ENCODE peak calls at places on chromosomes 4 and X, in eight cellular contexts. E, V, L, C, D, F, H and B are unnamed samples.

GRCh38 chr4:3898098-3898497 is 131.9 kb downstream of the ADRA2C start:
- DNase-seq in E (no peak), H (no peak), C (no peak), F (no peak), L (no peak), V (no peak), D (no peak), B (no peak)

GRCh38 chr4:149534779-149535178 is 280.9 kb downstream of the IQCM start:
- DNase-seq in V (no peak), F (no peak), L (no peak), D (no peak), E (no peak), H (no peak), C (no peak), B (no peak)

GRCh38 chrX:136531951-136532350 is at the start of gene VGLL1:
- DNase-seq in C (no peak), H (no peak), F (no peak), D (no peak), L (no peak), E (no peak), V (no peak), B (no peak)

GRCh38 chrX:38108364-38108763 is 102.0 kb downstream of the SYTL5 start:
- DNase-seq in E (no peak), C (no peak), H (no peak), F (no peak), D (no peak), V (no peak), L (no peak), B (peak)

GRCh38 chr4:151344948-151345347 is 19.5 kb upstream of the SH3D19 start:
- DNase-seq in E (no peak), L (no peak), D (no peak), V (no peak), F (no peak), H (no peak), C (no peak), B (no peak)

GRCh38 chr4:89765966-89766365 is 71.0 kb downstream of the SNCA start:
- DNase-seq in C (no peak), V (no peak), D (no peak), F (no peak), L (no peak), H (no peak), E (no peak), B (peak)

GRCh38 chrX:151393514-151393913 is 3.5 kb upstream of the VMA21 start:
- DNase-seq in F (no peak), L (no peak), D (peak), H (no peak), C (no peak), E (no peak), V (no peak), B (no peak)

GRCh38 chrX:87299563-87300160 is 217.9 kb upstream of the KLHL4 start:
- DNase-seq in L (no peak), C (no peak), D (peak), E (peak), F (peak), V (no peak), H (no peak), B (peak)

GRCh38 chr4:86096373-86096772 is 263.5 kb downstream of the MAPK10 start:
- DNase-seq in E (no peak), H (no peak), F (no peak), D (no peak), L (no peak), C (no peak), V (no peak), B (no peak)

GRCh38 chr4:3251691-3252479 is 2.9 kb downstream of the MSANTD1 start:
- DNase-seq in H (no peak), D (no peak), C (no peak), F (no peak), L (no peak), V (no peak), E (no peak), B (no peak)

GRCh38 chr4:174674305-174674840 is 152.1 kb upstream of the HPGD start:
- DNase-seq in F (no peak), D (no peak), C (no peak), L (no peak), E (no peak), V (no peak), H (no peak), B (no peak)

GRCh38 chr4:169658970-169659735 is 38.8 kb downstream of the CLCN3 start:
- DNase-seq in H (no peak), E (no peak), V (no peak), D (no peak), L (no peak), C (no peak), F (no peak), B (no peak)

GRCh38 chr4:157245351-157245750 is 24.8 kb downstream of the GRIA2 start:
- DNase-seq in L (no peak), E (no peak), D (no peak), C (no peak), H (no peak), V (no peak), F (no peak), B (no peak)

GRCh38 chr4:73701116-73701515 is 39.3 kb upstream of the CXCL8 start:
- DNase-seq in C (no peak), L (no peak), F (no peak), D (no peak), V (no peak), E (no peak), H (no peak), B (no peak)

GRCh38 chrX:77087529-77088169 is 359.5 kb upstream of the FGF16 start:
- DNase-seq in H (no peak), E (no peak), D (no peak), C (no peak), F (peak), V (no peak), L (no peak), B (peak)

GRCh38 chr4:16896871-16897270 is 1.6 kb downstream of the LDB2 start:
- DNase-seq in E (no peak), H (no peak), D (peak), V (no peak), C (no peak), F (no peak), L (no peak), B (peak)

GRCh38 chr4:176277162-176277904 is 8.3 kb upstream of the ASB5 start:
- DNase-seq in E (peak), F (peak), D (peak), L (no peak), H (peak), V (peak), C (no peak), B (peak)

GRCh38 chr4:181416966-181417365 is 826.2 kb upstream of the TENM3 start:
- DNase-seq in L (no peak), F (no peak), V (no peak), E (no peak), C (no peak), D (no peak), H (no peak), B (no peak)

GRCh38 chrX:47146121-47146935 is 1.3 kb downstream of the RBM10 start:
- DNase-seq in L (no peak), F (no peak), C (no peak), H (no peak), D (no peak), E (no peak), V (no peak), B (no peak)

GRCh38 chr4:81221303-81222081 is 6.5 kb upstream of the PRKG2 start:
- DNase-seq in F (no peak), L (no peak), V (no peak), C (no peak), D (peak), H (no peak), E (no peak), B (no peak)

GRCh38 chrX:53716328-53717088 is 30.0 kb upstream of the HUWE1 start:
- DNase-seq in F (no peak), C (no peak), D (no peak), V (no peak), L (peak), E (no peak), H (no peak), B (peak)

GRCh38 chrX:63673896-63674295 is 111.1 kb downstream of the ARHGEF9 start:
- DNase-seq in C (no peak), V (no peak), D (no peak), F (no peak), L (no peak), E (no peak), H (no peak), B (no peak)

GRCh38 chr4:119785963-119786362 is 157.4 kb upstream of the PDE5A start:
- DNase-seq in D (peak), L (no peak), V (peak), H (no peak), F (peak), E (no peak), C (no peak), B (peak)

GRCh38 chr4:6746721-6747689 is 31.0 kb downstream of the BLOC1S4 start:
- DNase-seq in D (no peak), L (no peak), H (no peak), E (no peak), V (no peak), F (no peak), C (no peak), B (no peak)

GRCh38 chr4:74152841-74153240 is 5.1 kb upstream of the MTHFD2L start:
- DNase-seq in L (no peak), D (no peak), V (no peak), F (no peak), C (no peak), H (no peak), E (no peak), B (no peak)

GRCh38 chr4:10659251-10659650 is 25.3 kb downstream of the CLNK start:
- DNase-seq in C (no peak), L (no peak), D (no peak), E (no peak), V (no peak), H (no peak), F (no peak), B (no peak)

GRCh38 chr4:98430708-98431403 is 169.7 kb downstream of the RAP1GDS1 start:
- DNase-seq in F (no peak), E (no peak), L (no peak), H (no peak), D (no peak), C (no peak), V (peak), B (no peak)

GRCh38 chrX:82528525-82528924 is 979.6 kb upstream of the POU3F4 start:
- DNase-seq in D (no peak), L (no peak), F (no peak), C (no peak), V (no peak), E (no peak), H (no peak), B (no peak)

GRCh38 chr4:6493668-6494304 is 21.4 kb upstream of the PPP2R2C start:
- DNase-seq in C (peak), L (no peak), V (no peak), H (no peak), D (peak), F (no peak), E (no peak), B (no peak)

DNA sequence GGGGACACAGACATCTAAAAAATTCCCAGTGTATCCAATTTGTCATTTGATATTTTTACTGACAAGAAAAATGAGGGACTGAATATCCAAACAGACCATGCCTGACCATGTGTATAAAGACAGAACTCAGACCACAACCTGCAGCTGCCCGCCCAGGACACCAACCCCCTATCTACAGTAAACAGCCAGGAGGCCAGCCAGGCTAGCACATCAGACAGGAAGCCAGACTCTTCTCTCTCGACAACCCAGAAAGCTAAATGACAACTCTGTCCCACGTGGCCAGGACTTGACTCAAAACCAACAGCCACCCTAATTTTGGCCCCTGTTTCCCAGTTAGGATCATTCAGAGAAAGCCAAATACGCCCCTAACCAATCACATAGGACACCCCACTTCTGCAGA is 15.1 kb downstream of the AFAP1 start:
- DNase-seq in D (no peak), C (no peak), F (no peak), L (no peak), E (no peak), V (no peak), H (no peak), B (no peak)
- TF ChIP-seq POLR2AphosphoS5 in D (no peak), C (no peak), F (no peak), L (no peak), E (no peak), V (no peak), H (no peak), B (no peak)

GRCh38 chr4:38290914-38291313 is 330.7 kb downstream of the PTTG2 start:
- DNase-seq in C (no peak), D (no peak), V (no peak), F (no peak), H (no peak), E (no peak), L (no peak), B (no peak)

GRCh38 chr4:38283724-38284123 is 323.5 kb downstream of the PTTG2 start:
- DNase-seq in C (no peak), L (no peak), D (no peak), V (no peak), F (no peak), H (no peak), E (no peak), B (no peak)

GRCh38 chr4:38284294-38285045 is 324.3 kb downstream of the PTTG2 start:
- DNase-seq in F (no peak), D (no peak), C (no peak), L (no peak), E (no peak), H (no peak), V (no peak), B (no peak)

GRCh38 chr4:38290360-38290759 is 330.2 kb downstream of the PTTG2 start:
- DNase-seq in D (no peak), F (no peak), E (no peak), C (no peak), V (no peak), L (no peak), H (no peak), B (peak)

DNA sequence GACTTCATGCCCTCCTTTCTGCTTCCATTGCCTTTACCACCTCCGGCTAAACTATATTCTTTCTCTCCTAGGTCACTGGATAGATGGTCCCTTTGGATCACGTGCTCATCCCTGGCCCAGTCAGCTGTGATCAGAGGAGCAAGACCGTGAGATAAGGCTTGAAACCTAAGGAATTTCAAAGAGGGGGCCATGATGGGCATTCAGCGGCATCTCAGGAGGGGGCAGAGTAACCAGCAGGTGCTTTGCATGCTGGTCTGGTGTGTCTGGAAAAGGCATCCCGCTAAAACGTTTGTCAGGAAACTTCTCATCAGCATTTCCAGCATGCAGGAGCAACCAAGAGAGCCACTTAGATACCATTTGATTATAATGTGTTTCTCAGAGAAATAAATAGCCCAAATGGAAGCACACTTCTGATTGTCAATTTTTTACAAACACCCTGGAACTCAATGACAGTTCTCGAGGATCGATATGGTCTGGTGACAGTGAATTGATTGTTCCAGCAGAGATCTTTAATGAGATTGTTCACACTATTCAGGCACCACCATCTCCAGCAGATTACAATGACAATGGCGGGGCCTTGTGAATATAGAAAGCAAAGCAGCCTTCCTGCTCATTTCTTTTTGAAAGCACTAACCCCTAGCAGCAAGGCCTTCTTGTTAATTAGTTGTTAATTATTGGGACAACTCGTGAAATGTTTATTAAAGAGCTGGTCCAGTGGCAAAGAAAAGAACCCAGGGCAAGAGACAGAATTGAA is 327.1 kb downstream of the PTTG2 start:
- DNase-seq in L (no peak), C (no peak), V (no peak), F (no peak), E (no peak), H (no peak), D (no peak), B (no peak)
- H2AFZ ChIP-seq in L (no peak), C (peak), V (no peak), F (no peak), E (peak), H (no peak), D (peak), B (no peak)

GRCh38 chrX:70434352-70434866 is 10.2 kb upstream of the DLG3 start:
- DNase-seq in L (no peak), H (peak), F (peak), E (peak), D (peak), V (peak), C (peak), B (peak)

GRCh38 chrX:70434914-70435586 is 9.6 kb upstream of the DLG3 start:
- DNase-seq in V (no peak), H (no peak), E (no peak), F (no peak), C (no peak), L (no peak), D (peak), B (no peak)

GRCh38 chrX:70436380-70436779 is 8.3 kb upstream of the DLG3 start:
- DNase-seq in V (no peak), E (peak), L (no peak), C (peak), H (peak), D (peak), F (no peak), B (no peak)

GRCh38 chrX:70432936-70433847 is 10.1 kb downstream of the GDPD2 start:
- DNase-seq in D (no peak), L (no peak), F (no peak), V (no peak), E (no peak), C (no peak), H (no peak), B (no peak)

GRCh38 chrX:70433848-70434351 is 10.7 kb upstream of the DLG3 start:
- DNase-seq in D (peak), L (no peak), C (peak), F (peak), E (peak), H (peak), V (peak), B (peak)
- H3K27ac ChIP-seq in D (peak), L (peak), C (peak), F (peak), E (peak), H (peak), V (peak), B (peak)

DNA sequence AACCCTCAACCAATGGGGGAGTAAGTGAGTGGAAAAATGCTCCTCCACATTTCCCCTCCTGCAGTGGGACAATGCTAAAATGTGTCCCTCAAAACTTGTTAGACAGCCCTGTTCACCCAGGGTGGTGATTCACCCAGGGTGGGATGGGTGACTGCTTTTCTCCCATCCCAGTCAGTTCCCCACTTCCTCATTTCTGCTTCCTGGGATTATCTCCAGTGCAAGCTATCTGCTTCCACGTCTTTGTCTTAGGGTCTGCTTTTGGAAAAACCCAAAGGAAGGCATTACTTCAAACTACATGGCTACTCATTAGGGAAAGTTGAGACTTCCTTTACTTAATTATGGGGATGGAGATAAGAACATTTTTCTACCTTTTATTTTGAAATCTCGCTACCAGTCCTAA is 45.5 kb downstream of the ETNPPL start:
- DNase-seq in C (no peak), D (no peak), F (no peak), H (no peak), E (no peak), V (no peak), L (no peak), B (no peak)
- TF ChIP-seq POLR2AphosphoS5 in C (no peak), D (no peak), F (no peak), H (no peak), E (no peak), V (no peak), L (no peak), B (no peak)

DNA sequence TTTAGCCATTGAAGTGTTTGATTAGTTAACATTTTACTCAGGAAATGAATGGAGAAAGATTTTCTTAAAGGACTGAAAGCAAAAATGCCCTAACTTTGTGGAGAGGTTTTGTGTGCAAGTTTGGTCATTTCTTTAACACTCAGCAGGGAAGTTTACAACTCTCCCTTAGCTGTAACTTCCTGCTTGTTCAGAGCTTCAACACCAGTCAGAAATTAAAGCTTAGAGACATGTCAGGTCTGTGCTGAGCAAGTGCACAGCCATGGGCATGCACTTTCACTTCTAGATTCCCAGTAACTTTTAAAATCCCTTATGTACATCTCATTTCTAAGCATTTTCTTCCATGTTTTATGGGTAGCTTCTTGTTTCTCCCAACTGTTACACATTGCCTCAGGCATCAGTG is 326.0 kb downstream of the ACTRT1 start:
- DNase-seq in V (no peak), H (no peak), L (no peak), C (no peak), F (no peak), D (no peak), E (no peak), B (peak)
- H2AFZ ChIP-seq in V (no peak), H (no peak), L (no peak), C (no peak), F (no peak), D (no peak), E (no peak), B (peak)

GRCh38 chrX:34915463-34916225 is 27.0 kb upstream of the FAM47B start:
- DNase-seq in F (no peak), E (no peak), V (no peak), D (no peak), L (no peak), C (no peak), H (no peak), B (no peak)

GRCh38 chrX:34917146-34917545 is 25.4 kb upstream of the FAM47B start:
- DNase-seq in E (no peak), D (no peak), F (no peak), V (no peak), L (no peak), H (no peak), C (no peak), B (no peak)

GRCh38 chrX:34918856-34919255 is 23.7 kb upstream of the FAM47B start:
- DNase-seq in E (no peak), C (no peak), F (peak), V (no peak), L (no peak), H (peak), D (peak), B (peak)

GRCh38 chrX:34918091-34918736 is 24.4 kb upstream of the FAM47B start:
- DNase-seq in F (no peak), D (no peak), E (no peak), C (no peak), L (no peak), V (no peak), H (no peak), B (no peak)
- H3K27ac ChIP-seq in F (no peak), D (no peak), E (no peak), C (no peak), L (no peak), V (no peak), H (no peak), B (no peak)

GRCh38 chr4:184424993-184425758 is 49.2 kb downstream of the IRF2 start:
- DNase-seq in H (no peak), E (no peak), D (no peak), C (no peak), F (no peak), L (no peak), V (no peak), B (no peak)
- TF ChIP-seq POLR2AphosphoS5 in H (no peak), E (no peak), D (no peak), C (no peak), F (no peak), L (no peak), V (no peak), B (no peak)

DNA sequence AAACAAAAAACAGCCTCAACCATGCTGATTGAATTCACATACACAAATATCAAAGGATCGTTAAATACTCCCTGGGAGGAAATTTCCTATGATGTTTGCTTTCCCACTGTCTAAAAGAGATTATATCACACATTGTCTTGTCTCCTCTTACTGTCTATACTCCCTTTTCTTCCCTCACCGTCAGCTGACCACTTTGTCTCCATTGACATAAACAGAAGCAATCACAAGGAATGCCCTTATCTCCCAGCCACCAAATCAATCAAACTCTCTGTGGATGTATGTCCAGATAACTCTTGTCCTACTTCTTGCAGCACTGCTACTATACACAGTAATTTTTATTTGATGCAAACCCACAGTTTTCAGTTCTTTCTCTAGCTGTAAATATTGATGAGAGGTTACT is 12.2 kb upstream of the NUDT9 start:
- DNase-seq in F (peak), L (no peak), C (no peak), E (no peak), H (no peak), D (no peak), V (no peak), B (no peak)
- H2AFZ ChIP-seq in F (no peak), L (no peak), C (no peak), E (no peak), H (peak), D (no peak), V (no peak), B (no peak)